ENCODE peak calls at places on chromosomes 7 and 10, in eight cellular contexts. L, G, V, U, J, X, R and N are unnamed samples. For H3K36me3 and H4K20me1, the result is how much of the 10 kb centered on the place peaks cover.

GRCh38 chr10:114879541-114880158 is 58.1 kb downstream of the FHIP2A start:
- DNase-seq in R (peak), J (peak), U (peak), L (peak), V (peak), G (peak), X (no peak), N (peak)

GRCh38 chr10:34815174-34816066 is at the start of gene PARD3:
- DNase-seq in R (no peak), U (peak), X (no peak), L (peak), J (no peak), G (peak), V (peak), N (no peak)

GRCh38 chr10:63515002-63515763 is 6.0 kb upstream of the REEP3 start:
- DNase-seq in J (no peak), G (peak), U (peak), V (peak), R (no peak), L (peak), X (peak), N (no peak)

GRCh38 chr10:104267721-104268690 is 978 bp upstream of the GSTO2 start:
- DNase-seq in X (no peak), V (no peak), J (no peak), L (no peak), R (no peak), G (no peak), U (no peak), N (no peak)

GRCh38 chr10:68665841-68666240 is 55.2 kb upstream of the CCAR1 start:
- DNase-seq in R (no peak), G (no peak), L (peak), U (no peak), X (no peak), J (no peak), V (no peak), N (no peak)

GRCh38 chr10:86979296-86979818 is 11.1 kb downstream of the ADIRF start:
- DNase-seq in U (no peak), L (peak), J (no peak), G (no peak), R (no peak), X (no peak), V (no peak), N (no peak)

GRCh38 chr10:68871731-68872342 is 29.3 kb upstream of the DDX50 start:
- DNase-seq in J (no peak), X (no peak), L (peak), G (no peak), R (no peak), U (peak), V (peak), N (no peak)

GRCh38 chr10:110364531-110364937 is 59.8 kb upstream of the SMNDC1 start:
- DNase-seq in J (peak), V (no peak), X (peak), R (no peak), L (no peak), G (no peak), U (no peak), N (no peak)

GRCh38 chr7:66522518-66522917 is 106.2 kb upstream of the KCTD7 start:
- DNase-seq in R (no peak), U (peak), G (peak), V (no peak), L (no peak), X (no peak), J (no peak), N (peak)

GRCh38 chr10:44105643-44106042 is 279.3 kb downstream of the CXCL12 start:
- DNase-seq in V (no peak), J (no peak), U (no peak), G (no peak), X (no peak), L (no peak), R (no peak), N (peak)

GRCh38 chr7:234712-235553 is 42.6 kb downstream of the FAM20C start:
- DNase-seq in J (no peak), U (no peak), L (peak), R (no peak), X (no peak), V (no peak), G (no peak), N (no peak)

GRCh38 chr10:78895469-78895868 is 173.3 kb upstream of the ZMIZ1 start:
- DNase-seq in R (no peak), V (peak), L (no peak), J (no peak), U (no peak), G (no peak), X (no peak), N (no peak)

GRCh38 chr10:92735938-92736337 is 46.2 kb downstream of the HHEX start:
- DNase-seq in U (no peak), J (no peak), G (no peak), V (no peak), L (no peak), X (no peak), R (no peak), N (peak)

GRCh38 chr10:69826094-69826493 is 24.4 kb downstream of the COL13A1 start:
- DNase-seq in R (no peak), V (no peak), J (no peak), L (no peak), G (no peak), U (no peak), X (no peak), N (no peak)

GRCh38 chr7:26865094-26865388 is 651 bp upstream of the SKAP2 start:
- DNase-seq in G (no peak), U (peak), L (no peak), X (no peak), R (no peak), V (peak), J (no peak), N (no peak)

GRCh38 chr7:78523903-78524302 is 725.3 kb downstream of the PHTF2 start:
- DNase-seq in U (peak), G (no peak), R (no peak), L (no peak), X (no peak), V (no peak), J (no peak), N (no peak)

GRCh38 chr7:108497082-108497725 is 28.7 kb downstream of the PNPLA8 start:
- DNase-seq in R (peak), L (peak), G (peak), J (peak), V (peak), U (peak), X (peak), N (peak)

GRCh38 chr7:135726911-135727673 is 894 bp downstream of the SLC13A4 start:
- DNase-seq in V (no peak), X (no peak), U (no peak), R (no peak), J (no peak), G (no peak), L (no peak), N (no peak)

GRCh38 chr7:31896929-31897328 is 173.3 kb downstream of the PDE1C start:
- DNase-seq in X (no peak), J (no peak), L (peak), G (no peak), R (no peak), V (no peak), U (no peak), N (no peak)

GRCh38 chr10:69068549-69068948 is 19.4 kb upstream of the SRGN start:
- DNase-seq in U (no peak), V (no peak), R (no peak), J (no peak), L (no peak), X (no peak), G (no peak), N (no peak)

GRCh38 chr10:79347226-79347893 is at the start of gene PPIF:
- DNase-seq in J (peak), V (peak), L (peak), G (peak), R (peak), X (no peak), U (peak), N (peak)

GRCh38 chr10:48400129-48400849 is 93.8 kb downstream of the MAPK8 start:
- DNase-seq in G (no peak), U (no peak), V (no peak), J (no peak), R (no peak), X (no peak), L (peak), N (no peak)

GRCh38 chr10:116826803-116827202 is 22.5 kb upstream of the ENO4 start:
- DNase-seq in R (no peak), L (peak), V (peak), X (no peak), G (no peak), U (no peak), J (peak), N (no peak)

GRCh38 chr7:123122951-123123350 is 76.8 kb downstream of the SLC13A1 start:
- DNase-seq in L (no peak), G (no peak), V (no peak), U (no peak), J (no peak), X (no peak), R (no peak), N (no peak)

GRCh38 chr10:114548662-114549061 is 109.4 kb downstream of the ABLIM1 start:
- DNase-seq in X (no peak), J (peak), V (peak), R (no peak), L (peak), U (peak), G (no peak), N (peak)

GRCh38 chr10:70376436-70377378 is 5.7 kb downstream of the LRRC20 start:
- DNase-seq in V (no peak), L (no peak), X (peak), U (no peak), R (no peak), J (no peak), G (no peak), N (peak)

GRCh38 chr7:101990811-101991418 is 173.5 kb downstream of the CUX1 start:
- DNase-seq in U (no peak), L (no peak), J (no peak), R (peak), G (peak), X (no peak), V (no peak), N (peak)

GRCh38 chr7:137453356-137453755 is 109.8 kb upstream of the PTN start:
- DNase-seq in R (no peak), U (no peak), L (no peak), X (no peak), V (no peak), G (no peak), J (no peak), N (no peak)

GRCh38 chr10:61765176-61766087 is 102.7 kb downstream of the CABCOCO1 start:
- DNase-seq in J (no peak), V (no peak), U (no peak), L (no peak), X (no peak), G (peak), R (no peak), N (no peak)

GRCh38 chr7:83872501-83872900 is 223.6 kb upstream of the SEMA3E start:
- DNase-seq in R (no peak), J (no peak), L (no peak), G (no peak), X (no peak), V (no peak), U (no peak), N (no peak)

GRCh38 chr7:110407242-110407641 is 683.7 kb upstream of the LRRN3 start:
- DNase-seq in L (no peak), J (no peak), R (no peak), G (no peak), X (no peak), U (no peak), V (no peak), N (no peak)

GRCh38 chr10:116146374-116146773 is 126.6 kb downstream of the GFRA1 start:
- DNase-seq in X (no peak), J (no peak), V (no peak), G (no peak), R (no peak), L (peak), U (no peak), N (no peak)

GRCh38 chr7:134992626-134993179 is 6.4 kb downstream of the AGBL3 start:
- DNase-seq in V (no peak), X (no peak), J (no peak), R (peak), G (no peak), L (peak), U (no peak), N (no peak)

GRCh38 chr7:85184599-85185354 is 2.1 kb downstream of the SEMA3D start:
- DNase-seq in L (peak), U (peak), J (no peak), R (no peak), X (no peak), V (peak), G (no peak), N (no peak)

GRCh38 chr7:43554423-43554822 is 28.5 kb upstream of the STK17A start:
- DNase-seq in G (peak), R (no peak), L (no peak), J (no peak), V (no peak), U (peak), X (no peak), N (no peak)

GRCh38 chr7:139743267-139743966 is 34.4 kb downstream of the HIPK2 start:
- DNase-seq in U (no peak), L (no peak), R (no peak), V (no peak), X (no peak), G (no peak), J (no peak), N (no peak)

GRCh38 chr7:74093671-74094223 is 10.1 kb downstream of the LIMK1 start:
- DNase-seq in L (no peak), J (no peak), U (peak), X (no peak), G (no peak), R (no peak), V (no peak), N (peak)

GRCh38 chr10:5557799-5558771 is 33.3 kb downstream of the CALML3 start:
- DNase-seq in U (peak), L (no peak), X (no peak), G (no peak), V (peak), R (no peak), J (no peak), N (no peak)

GRCh38 chr10:5560142-5560843 is 35.5 kb downstream of the CALML3 start:
- DNase-seq in V (no peak), R (no peak), G (no peak), L (no peak), X (no peak), J (no peak), U (no peak), N (no peak)

GRCh38 chr10:5560844-5561703 is 36.3 kb downstream of the CALML3 start:
- DNase-seq in X (no peak), V (no peak), G (no peak), U (no peak), L (no peak), J (no peak), R (no peak), N (no peak)

GRCh38 chr10:5561704-5562645 is 37.2 kb downstream of the CALML3 start:
- DNase-seq in J (no peak), U (no peak), L (no peak), V (no peak), G (no peak), R (no peak), X (no peak), N (no peak)

GRCh38 chr10:5559642-5560141 is 34.9 kb downstream of the CALML3 start:
- DNase-seq in R (no peak), J (no peak), L (peak), X (no peak), G (no peak), U (no peak), V (no peak), N (no peak)
- H2AFZ ChIP-seq in R (no peak), J (no peak), L (no peak), X (no peak), G (no peak), U (peak), V (no peak), N (no peak)

GRCh38 chr10:71812016-71812912 is 38.8 kb downstream of the PSAP start:
- DNase-seq in X (no peak), G (peak), L (peak), U (peak), R (no peak), J (peak), V (peak), N (peak)

GRCh38 chr10:71809628-71810027 is 36.3 kb upstream of the VSIR start:
- DNase-seq in J (no peak), L (no peak), U (no peak), G (no peak), X (no peak), V (no peak), R (no peak), N (no peak)

GRCh38 chr10:71810048-71810750 is 36.9 kb upstream of the VSIR start:
- DNase-seq in R (no peak), J (no peak), U (no peak), L (no peak), V (no peak), X (no peak), G (no peak), N (no peak)

GRCh38 chr10:71812913-71813590 is 38.0 kb downstream of the PSAP start:
- DNase-seq in R (no peak), J (no peak), U (no peak), L (no peak), V (no peak), X (no peak), G (no peak), N (no peak)

GRCh38 chr10:71811351-71811750 is 38.0 kb upstream of the VSIR start:
- DNase-seq in X (no peak), R (no peak), J (no peak), U (no peak), V (no peak), L (no peak), G (no peak), N (no peak)
- H3K36me3 ChIP-seq in X (under half), R (under half), J (under half), U (under half), V (under half), L (under half), G (under half), N (under half)

DNA sequence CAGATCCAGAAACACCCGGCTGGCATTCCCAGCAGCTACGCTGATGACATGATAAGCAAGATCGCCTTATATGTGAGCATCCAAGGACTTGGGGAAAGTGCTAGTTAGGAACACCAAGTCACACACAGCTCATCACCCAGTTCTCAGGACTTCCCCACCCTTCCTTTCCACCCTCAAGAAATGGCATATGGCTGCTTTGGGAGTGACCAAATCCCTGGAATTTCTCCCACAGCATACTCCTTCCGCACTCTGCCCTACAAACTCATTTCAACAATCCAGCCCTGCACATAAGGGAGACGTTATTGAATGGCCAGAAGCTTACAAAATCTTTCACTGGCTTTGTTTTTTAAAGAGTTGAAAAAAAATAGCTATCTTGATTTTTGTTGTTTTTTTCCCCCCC is 4.2 kb downstream of the ITIH5 start:
- DNase-seq in L (no peak), V (no peak), J (no peak), U (no peak), X (no peak), R (no peak), G (no peak), N (no peak)
- H4K20me1 ChIP-seq in L (under half), V (under half), J (under half), U (under half), X (under half), R (under half), G (under half), N (under half)

GRCh38 chr10:71517310-71518159 is 120.8 kb downstream of the CDH23 start:
- DNase-seq in V (no peak), L (no peak), R (no peak), G (no peak), J (no peak), U (no peak), X (no peak), N (no peak)
- H2AFZ ChIP-seq in V (no peak), L (no peak), R (no peak), G (no peak), J (no peak), U (peak), X (no peak), N (no peak)

DNA sequence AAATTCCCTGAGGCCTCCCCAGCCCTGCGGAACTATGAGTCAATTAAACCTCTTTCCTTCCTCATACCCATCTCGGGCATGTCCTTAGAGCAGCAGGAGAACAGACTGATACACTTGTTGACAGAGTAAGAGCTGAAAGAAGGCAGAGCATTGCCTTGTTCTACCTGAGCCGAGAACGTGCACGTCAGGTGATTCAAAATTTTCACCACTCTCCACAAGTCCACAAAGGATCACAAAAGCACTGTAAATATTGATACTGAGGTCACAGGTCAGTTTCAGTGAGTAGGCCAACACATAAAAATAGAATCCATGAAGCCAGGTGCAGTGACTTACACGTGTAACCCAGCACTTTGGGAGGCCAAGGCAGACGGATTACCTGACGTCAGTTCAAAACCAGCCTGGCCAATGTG is 27.8 kb downstream of the DCLRE1C start:
- DNase-seq in X (no peak), J (no peak), L (no peak), U (no peak), G (no peak), V (no peak), R (no peak), N (no peak)
- H3K36me3 ChIP-seq in X (under half), J (under half), L (under half), U (under half), G (half or more), V (under half), R (half or more), N (under half)